ENCODE peak calls at places on chromosomes 11 and 22, in five cellular contexts. N, Q, D, F and L are unnamed samples.

GRCh38 chr11:133902506-133902905 is 54.3 kb downstream of the IGSF9B start:
- DNase-seq in N (no peak), Q (no peak), D (no peak), F (no peak), L (peak; percentile 42)

GRCh38 chr11:4134844-4135243 is 40.2 kb downstream of the RRM1 start:
- DNase-seq in N (no peak), Q (no peak), D (peak; percentile 6), F (no peak), L (no peak)

GRCh38 chr11:2150206-2150847 is 10.7 kb downstream of the INS start:
- DNase-seq in N (peak; percentile 20), Q (peak; percentile 66), D (peak; percentile 10), F (no peak), L (no peak)

GRCh38 chr11:30585067-30585891 is 874 bp downstream of the MPPED2 start:
- DNase-seq in N (no peak), Q (no peak), D (no peak), F (peak; percentile 75), L (peak; percentile 56)

GRCh38 chr11:124798991-124799383 is 1.2 kb downstream of the MSANTD2 start:
- DNase-seq in N (no peak), Q (no peak), D (peak; percentile 27), F (no peak), L (no peak)

GRCh38 chr22:38415046-38415445 is 40.0 kb downstream of the KCNJ4 start:
- DNase-seq in N (no peak), Q (no peak), D (no peak), F (no peak), L (peak; percentile 41)

GRCh38 chr11:27291302-27291889 is 71.6 kb downstream of the CCDC34 start:
- DNase-seq in N (peak; percentile 17), Q (no peak), D (no peak), F (no peak), L (no peak)

GRCh38 chr11:78898376-78898775 is 323.7 kb upstream of the NARS2 start:
- DNase-seq in N (no peak), Q (no peak), D (no peak), F (no peak), L (no peak)